ENCODE peak calls at places on chromosomes 7 and 10, in seven cellular contexts. One of them, this sample, is unnamed.

GRCh38 chr10:58385784-58386112 is 538 bp downstream of the TFAM start:
- DNase-seq in activated CD4-positive, alpha-beta memory T cell treated with anti-CD3 and anti-CD28 coated beads for 36 hours: peak
- DNase-seq in NCI-H2029: no peak
- DNase-seq in cardiac muscle cell: peak
- DNase-seq in RCC 7860: no peak
- DNase-seq in stimulated activated naive CD8-positive, alpha-beta T cell treated with anti-CD3 and anti-CD28 coated beads, Interleukin-15, Interleukin-2, amounts not matched to agents 100 U/mL and 50 U/mL, for 24 hours: peak
- DNase-seq in A549: peak
- DNase-seq in this sample: peak

GRCh38 chr7:100568936-100569844 is 4.5 kb downstream of the SAP25 start:
- DNase-seq in activated CD4-positive, alpha-beta memory T cell treated with anti-CD3 and anti-CD28 coated beads for 36 hours: peak
- DNase-seq in NCI-H2029: no peak
- DNase-seq in cardiac muscle cell: peak
- DNase-seq in RCC 7860: no peak
- DNase-seq in stimulated activated naive CD8-positive, alpha-beta T cell treated with anti-CD3 and anti-CD28 coated beads, Interleukin-15, Interleukin-2, amounts not matched to agents 100 U/mL and 50 U/mL, for 24 hours: peak
- DNase-seq in A549: no peak
- DNase-seq in this sample: peak

GRCh38 chr10:60430017-60430416 is 40.3 kb upstream of the ANK3 start:
- DNase-seq in activated CD4-positive, alpha-beta memory T cell treated with anti-CD3 and anti-CD28 coated beads for 36 hours: no peak
- DNase-seq in NCI-H2029: no peak
- DNase-seq in cardiac muscle cell: peak
- DNase-seq in RCC 7860: no peak
- DNase-seq in stimulated activated naive CD8-positive, alpha-beta T cell treated with anti-CD3 and anti-CD28 coated beads, Interleukin-15, Interleukin-2, amounts not matched to agents 100 U/mL and 50 U/mL, for 24 hours: no peak
- DNase-seq in A549: no peak
- DNase-seq in this sample: no peak

GRCh38 chr7:129828078-129828762 is 124.5 kb downstream of the UBE2H start:
- DNase-seq in activated CD4-positive, alpha-beta memory T cell treated with anti-CD3 and anti-CD28 coated beads for 36 hours: peak
- DNase-seq in NCI-H2029: no peak
- DNase-seq in cardiac muscle cell: no peak
- DNase-seq in RCC 7860: no peak
- DNase-seq in stimulated activated naive CD8-positive, alpha-beta T cell treated with anti-CD3 and anti-CD28 coated beads, Interleukin-15, Interleukin-2, amounts not matched to agents 100 U/mL and 50 U/mL, for 24 hours: no peak
- DNase-seq in A549: no peak
- DNase-seq in this sample: no peak

GRCh38 chr10:60883187-60883586 is 60.8 kb downstream of the RHOBTB1 start:
- DNase-seq in activated CD4-positive, alpha-beta memory T cell treated with anti-CD3 and anti-CD28 coated beads for 36 hours: no peak
- DNase-seq in NCI-H2029: no peak
- DNase-seq in cardiac muscle cell: peak
- DNase-seq in RCC 7860: no peak
- DNase-seq in stimulated activated naive CD8-positive, alpha-beta T cell treated with anti-CD3 and anti-CD28 coated beads, Interleukin-15, Interleukin-2, amounts not matched to agents 100 U/mL and 50 U/mL, for 24 hours: no peak
- DNase-seq in A549: peak
- DNase-seq in this sample: peak

GRCh38 chr7:107628461-107629064 is 32.1 kb upstream of the SLC26A4 start:
- DNase-seq in activated CD4-positive, alpha-beta memory T cell treated with anti-CD3 and anti-CD28 coated beads for 36 hours: no peak
- DNase-seq in NCI-H2029: no peak
- DNase-seq in cardiac muscle cell: no peak
- DNase-seq in RCC 7860: no peak
- DNase-seq in stimulated activated naive CD8-positive, alpha-beta T cell treated with anti-CD3 and anti-CD28 coated beads, Interleukin-15, Interleukin-2, amounts not matched to agents 100 U/mL and 50 U/mL, for 24 hours: no peak
- DNase-seq in A549: no peak
- DNase-seq in this sample: peak

GRCh38 chr10:132429281-132430230 is 32.6 kb downstream of the PWWP2B start:
- DNase-seq in activated CD4-positive, alpha-beta memory T cell treated with anti-CD3 and anti-CD28 coated beads for 36 hours: no peak
- DNase-seq in NCI-H2029: peak
- DNase-seq in cardiac muscle cell: no peak
- DNase-seq in RCC 7860: no peak
- DNase-seq in stimulated activated naive CD8-positive, alpha-beta T cell treated with anti-CD3 and anti-CD28 coated beads, Interleukin-15, Interleukin-2, amounts not matched to agents 100 U/mL and 50 U/mL, for 24 hours: no peak
- DNase-seq in A549: no peak
- DNase-seq in this sample: no peak

GRCh38 chr7:45920543-45921380 is at the start of gene IGFBP3:
- DNase-seq in activated CD4-positive, alpha-beta memory T cell treated with anti-CD3 and anti-CD28 coated beads for 36 hours: peak
- DNase-seq in NCI-H2029: peak
- DNase-seq in cardiac muscle cell: peak
- DNase-seq in RCC 7860: peak
- DNase-seq in stimulated activated naive CD8-positive, alpha-beta T cell treated with anti-CD3 and anti-CD28 coated beads, Interleukin-15, Interleukin-2, amounts not matched to agents 100 U/mL and 50 U/mL, for 24 hours: peak
- DNase-seq in A549: peak
- DNase-seq in this sample: no peak

GRCh38 chr7:3033581-3033980 is 10.1 kb downstream of the CARD11 start:
- DNase-seq in activated CD4-positive, alpha-beta memory T cell treated with anti-CD3 and anti-CD28 coated beads for 36 hours: no peak
- DNase-seq in NCI-H2029: no peak
- DNase-seq in cardiac muscle cell: no peak
- DNase-seq in RCC 7860: no peak
- DNase-seq in stimulated activated naive CD8-positive, alpha-beta T cell treated with anti-CD3 and anti-CD28 coated beads, Interleukin-15, Interleukin-2, amounts not matched to agents 100 U/mL and 50 U/mL, for 24 hours: no peak
- DNase-seq in A549: no peak
- DNase-seq in this sample: no peak

GRCh38 chr10:132539894-132540293 is 2.3 kb downstream of the INPP5A start:
- DNase-seq in activated CD4-positive, alpha-beta memory T cell treated with anti-CD3 and anti-CD28 coated beads for 36 hours: peak
- DNase-seq in NCI-H2029: no peak
- DNase-seq in cardiac muscle cell: peak
- DNase-seq in RCC 7860: no peak
- DNase-seq in stimulated activated naive CD8-positive, alpha-beta T cell treated with anti-CD3 and anti-CD28 coated beads, Interleukin-15, Interleukin-2, amounts not matched to agents 100 U/mL and 50 U/mL, for 24 hours: no peak
- DNase-seq in A549: no peak
- DNase-seq in this sample: peak

GRCh38 chr7:146736446-146737190 is 620.0 kb downstream of the CNTNAP2 start:
- DNase-seq in activated CD4-positive, alpha-beta memory T cell treated with anti-CD3 and anti-CD28 coated beads for 36 hours: no peak
- DNase-seq in NCI-H2029: no peak
- DNase-seq in cardiac muscle cell: peak
- DNase-seq in RCC 7860: no peak
- DNase-seq in stimulated activated naive CD8-positive, alpha-beta T cell treated with anti-CD3 and anti-CD28 coated beads, Interleukin-15, Interleukin-2, amounts not matched to agents 100 U/mL and 50 U/mL, for 24 hours: no peak
- DNase-seq in A549: no peak
- DNase-seq in this sample: no peak

GRCh38 chr7:24378871-24379608 is 95.0 kb downstream of the NPY start:
- DNase-seq in activated CD4-positive, alpha-beta memory T cell treated with anti-CD3 and anti-CD28 coated beads for 36 hours: no peak
- DNase-seq in NCI-H2029: no peak
- DNase-seq in cardiac muscle cell: peak
- DNase-seq in RCC 7860: peak
- DNase-seq in stimulated activated naive CD8-positive, alpha-beta T cell treated with anti-CD3 and anti-CD28 coated beads, Interleukin-15, Interleukin-2, amounts not matched to agents 100 U/mL and 50 U/mL, for 24 hours: no peak
- DNase-seq in A549: peak
- DNase-seq in this sample: no peak

GRCh38 chr10:3400368-3400767 is 227.8 kb upstream of the PITRM1 start:
- DNase-seq in activated CD4-positive, alpha-beta memory T cell treated with anti-CD3 and anti-CD28 coated beads for 36 hours: no peak
- DNase-seq in NCI-H2029: no peak
- DNase-seq in cardiac muscle cell: no peak
- DNase-seq in RCC 7860: no peak
- DNase-seq in stimulated activated naive CD8-positive, alpha-beta T cell treated with anti-CD3 and anti-CD28 coated beads, Interleukin-15, Interleukin-2, amounts not matched to agents 100 U/mL and 50 U/mL, for 24 hours: no peak
- DNase-seq in A549: no peak
- DNase-seq in this sample: no peak

GRCh38 chr10:57818522-57818921 is 449.2 kb downstream of the IPMK start:
- DNase-seq in activated CD4-positive, alpha-beta memory T cell treated with anti-CD3 and anti-CD28 coated beads for 36 hours: no peak
- DNase-seq in NCI-H2029: peak
- DNase-seq in cardiac muscle cell: no peak
- DNase-seq in RCC 7860: no peak
- DNase-seq in stimulated activated naive CD8-positive, alpha-beta T cell treated with anti-CD3 and anti-CD28 coated beads, Interleukin-15, Interleukin-2, amounts not matched to agents 100 U/mL and 50 U/mL, for 24 hours: no peak
- DNase-seq in A549: no peak
- DNase-seq in this sample: no peak

GRCh38 chr10:126902157-126902556 is 3.1 kb upstream of the DOCK1 start:
- DNase-seq in activated CD4-positive, alpha-beta memory T cell treated with anti-CD3 and anti-CD28 coated beads for 36 hours: no peak
- DNase-seq in NCI-H2029: no peak
- DNase-seq in cardiac muscle cell: peak
- DNase-seq in RCC 7860: peak
- DNase-seq in stimulated activated naive CD8-positive, alpha-beta T cell treated with anti-CD3 and anti-CD28 coated beads, Interleukin-15, Interleukin-2, amounts not matched to agents 100 U/mL and 50 U/mL, for 24 hours: no peak
- DNase-seq in A549: peak
- DNase-seq in this sample: no peak

GRCh38 chr10:132616170-132616994 is 78.8 kb downstream of the INPP5A start:
- DNase-seq in activated CD4-positive, alpha-beta memory T cell treated with anti-CD3 and anti-CD28 coated beads for 36 hours: peak
- DNase-seq in NCI-H2029: no peak
- DNase-seq in cardiac muscle cell: no peak
- DNase-seq in RCC 7860: no peak
- DNase-seq in stimulated activated naive CD8-positive, alpha-beta T cell treated with anti-CD3 and anti-CD28 coated beads, Interleukin-15, Interleukin-2, amounts not matched to agents 100 U/mL and 50 U/mL, for 24 hours: peak
- DNase-seq in A549: no peak
- DNase-seq in this sample: peak

GRCh38 chr7:45501788-45502187 is 72.4 kb upstream of the ADCY1 start:
- DNase-seq in activated CD4-positive, alpha-beta memory T cell treated with anti-CD3 and anti-CD28 coated beads for 36 hours: no peak
- DNase-seq in NCI-H2029: no peak
- DNase-seq in cardiac muscle cell: no peak
- DNase-seq in RCC 7860: no peak
- DNase-seq in stimulated activated naive CD8-positive, alpha-beta T cell treated with anti-CD3 and anti-CD28 coated beads, Interleukin-15, Interleukin-2, amounts not matched to agents 100 U/mL and 50 U/mL, for 24 hours: no peak
- DNase-seq in A549: no peak
- DNase-seq in this sample: no peak

GRCh38 chr10:110610308-110610774 is 33.8 kb upstream of the RBM20 start:
- DNase-seq in activated CD4-positive, alpha-beta memory T cell treated with anti-CD3 and anti-CD28 coated beads for 36 hours: peak
- DNase-seq in NCI-H2029: no peak
- DNase-seq in cardiac muscle cell: peak
- DNase-seq in RCC 7860: peak
- DNase-seq in stimulated activated naive CD8-positive, alpha-beta T cell treated with anti-CD3 and anti-CD28 coated beads, Interleukin-15, Interleukin-2, amounts not matched to agents 100 U/mL and 50 U/mL, for 24 hours: peak
- DNase-seq in A549: peak
- DNase-seq in this sample: peak

GRCh38 chr10:60139290-60139689 is 232.9 kb upstream of the CCDC6 start:
- DNase-seq in activated CD4-positive, alpha-beta memory T cell treated with anti-CD3 and anti-CD28 coated beads for 36 hours: no peak
- DNase-seq in NCI-H2029: no peak
- DNase-seq in cardiac muscle cell: no peak
- DNase-seq in RCC 7860: no peak
- DNase-seq in stimulated activated naive CD8-positive, alpha-beta T cell treated with anti-CD3 and anti-CD28 coated beads, Interleukin-15, Interleukin-2, amounts not matched to agents 100 U/mL and 50 U/mL, for 24 hours: no peak
- DNase-seq in A549: no peak
- DNase-seq in this sample: no peak

GRCh38 chr10:54758791-54759190 is 42.2 kb downstream of the PCDH15 start:
- DNase-seq in activated CD4-positive, alpha-beta memory T cell treated with anti-CD3 and anti-CD28 coated beads for 36 hours: no peak
- DNase-seq in NCI-H2029: no peak
- DNase-seq in cardiac muscle cell: no peak
- DNase-seq in RCC 7860: peak
- DNase-seq in stimulated activated naive CD8-positive, alpha-beta T cell treated with anti-CD3 and anti-CD28 coated beads, Interleukin-15, Interleukin-2, amounts not matched to agents 100 U/mL and 50 U/mL, for 24 hours: no peak
- DNase-seq in A549: no peak
- DNase-seq in this sample: no peak

GRCh38 chr10:104614245-104614831 is 26.8 kb upstream of the SORCS3 start:
- DNase-seq in activated CD4-positive, alpha-beta memory T cell treated with anti-CD3 and anti-CD28 coated beads for 36 hours: peak
- DNase-seq in NCI-H2029: no peak
- DNase-seq in cardiac muscle cell: peak
- DNase-seq in RCC 7860: peak
- DNase-seq in stimulated activated naive CD8-positive, alpha-beta T cell treated with anti-CD3 and anti-CD28 coated beads, Interleukin-15, Interleukin-2, amounts not matched to agents 100 U/mL and 50 U/mL, for 24 hours: peak
- DNase-seq in A549: peak
- DNase-seq in this sample: peak

GRCh38 chr10:49164587-49165188 is 23.5 kb downstream of the TMEM273 start:
- DNase-seq in activated CD4-positive, alpha-beta memory T cell treated with anti-CD3 and anti-CD28 coated beads for 36 hours: peak
- DNase-seq in NCI-H2029: no peak
- DNase-seq in cardiac muscle cell: peak
- DNase-seq in RCC 7860: no peak
- DNase-seq in stimulated activated naive CD8-positive, alpha-beta T cell treated with anti-CD3 and anti-CD28 coated beads, Interleukin-15, Interleukin-2, amounts not matched to agents 100 U/mL and 50 U/mL, for 24 hours: peak
- DNase-seq in A549: peak
- DNase-seq in this sample: peak

GRCh38 chr10:132904169-132904813 is 38.1 kb downstream of the CFAP46 start:
- DNase-seq in activated CD4-positive, alpha-beta memory T cell treated with anti-CD3 and anti-CD28 coated beads for 36 hours: peak
- DNase-seq in NCI-H2029: peak
- DNase-seq in cardiac muscle cell: peak
- DNase-seq in RCC 7860: peak
- DNase-seq in stimulated activated naive CD8-positive, alpha-beta T cell treated with anti-CD3 and anti-CD28 coated beads, Interleukin-15, Interleukin-2, amounts not matched to agents 100 U/mL and 50 U/mL, for 24 hours: peak
- DNase-seq in A549: peak
- DNase-seq in this sample: peak

GRCh38 chr7:4681922-4682620 is at the start of gene FOXK1:
- DNase-seq in activated CD4-positive, alpha-beta memory T cell treated with anti-CD3 and anti-CD28 coated beads for 36 hours: peak
- DNase-seq in NCI-H2029: peak
- DNase-seq in cardiac muscle cell: peak
- DNase-seq in RCC 7860: peak
- DNase-seq in stimulated activated naive CD8-positive, alpha-beta T cell treated with anti-CD3 and anti-CD28 coated beads, Interleukin-15, Interleukin-2, amounts not matched to agents 100 U/mL and 50 U/mL, for 24 hours: peak
- DNase-seq in A549: peak
- DNase-seq in this sample: peak

GRCh38 chr10:82922755-82923154 is 1047.8 kb downstream of the NRG3 start:
- DNase-seq in activated CD4-positive, alpha-beta memory T cell treated with anti-CD3 and anti-CD28 coated beads for 36 hours: no peak
- DNase-seq in NCI-H2029: no peak
- DNase-seq in cardiac muscle cell: no peak
- DNase-seq in RCC 7860: peak
- DNase-seq in stimulated activated naive CD8-positive, alpha-beta T cell treated with anti-CD3 and anti-CD28 coated beads, Interleukin-15, Interleukin-2, amounts not matched to agents 100 U/mL and 50 U/mL, for 24 hours: no peak
- DNase-seq in A549: no peak
- DNase-seq in this sample: no peak

GRCh38 chr10:43861966-43862751 is 213.5 kb upstream of the ZNF32 start:
- DNase-seq in activated CD4-positive, alpha-beta memory T cell treated with anti-CD3 and anti-CD28 coated beads for 36 hours: no peak
- DNase-seq in NCI-H2029: no peak
- DNase-seq in cardiac muscle cell: peak
- DNase-seq in RCC 7860: peak
- DNase-seq in stimulated activated naive CD8-positive, alpha-beta T cell treated with anti-CD3 and anti-CD28 coated beads, Interleukin-15, Interleukin-2, amounts not matched to agents 100 U/mL and 50 U/mL, for 24 hours: no peak
- DNase-seq in A549: no peak
- DNase-seq in this sample: no peak

GRCh38 chr7:151205749-151206148 is 4.5 kb downstream of the H2BK1 start:
- DNase-seq in activated CD4-positive, alpha-beta memory T cell treated with anti-CD3 and anti-CD28 coated beads for 36 hours: no peak
- DNase-seq in NCI-H2029: no peak
- DNase-seq in cardiac muscle cell: no peak
- DNase-seq in RCC 7860: no peak
- DNase-seq in stimulated activated naive CD8-positive, alpha-beta T cell treated with anti-CD3 and anti-CD28 coated beads, Interleukin-15, Interleukin-2, amounts not matched to agents 100 U/mL and 50 U/mL, for 24 hours: no peak
- DNase-seq in A549: no peak
- DNase-seq in this sample: no peak

GRCh38 chr10:11179231-11180105 is 161.8 kb downstream of the CELF2 start:
- DNase-seq in activated CD4-positive, alpha-beta memory T cell treated with anti-CD3 and anti-CD28 coated beads for 36 hours: no peak
- DNase-seq in NCI-H2029: no peak
- DNase-seq in cardiac muscle cell: no peak
- DNase-seq in RCC 7860: no peak
- DNase-seq in stimulated activated naive CD8-positive, alpha-beta T cell treated with anti-CD3 and anti-CD28 coated beads, Interleukin-15, Interleukin-2, amounts not matched to agents 100 U/mL and 50 U/mL, for 24 hours: no peak
- DNase-seq in A549: no peak
- DNase-seq in this sample: no peak

GRCh38 chr7:139362981-139363380 is 3.3 kb downstream of the LUC7L2 start:
- DNase-seq in activated CD4-positive, alpha-beta memory T cell treated with anti-CD3 and anti-CD28 coated beads for 36 hours: no peak
- DNase-seq in NCI-H2029: no peak
- DNase-seq in cardiac muscle cell: no peak
- DNase-seq in RCC 7860: no peak
- DNase-seq in stimulated activated naive CD8-positive, alpha-beta T cell treated with anti-CD3 and anti-CD28 coated beads, Interleukin-15, Interleukin-2, amounts not matched to agents 100 U/mL and 50 U/mL, for 24 hours: no peak
- DNase-seq in A549: no peak
- DNase-seq in this sample: no peak

GRCh38 chr7:92723205-92723604 is 113.2 kb downstream of the CDK6 start:
- DNase-seq in activated CD4-positive, alpha-beta memory T cell treated with anti-CD3 and anti-CD28 coated beads for 36 hours: no peak
- DNase-seq in NCI-H2029: no peak
- DNase-seq in cardiac muscle cell: peak
- DNase-seq in RCC 7860: peak
- DNase-seq in stimulated activated naive CD8-positive, alpha-beta T cell treated with anti-CD3 and anti-CD28 coated beads, Interleukin-15, Interleukin-2, amounts not matched to agents 100 U/mL and 50 U/mL, for 24 hours: no peak
- DNase-seq in A549: no peak
- DNase-seq in this sample: no peak

GRCh38 chr7:103347507-103348267 is at the start of gene PSMC2:
- DNase-seq in activated CD4-positive, alpha-beta memory T cell treated with anti-CD3 and anti-CD28 coated beads for 36 hours: peak
- DNase-seq in NCI-H2029: peak
- DNase-seq in cardiac muscle cell: peak
- DNase-seq in RCC 7860: peak
- DNase-seq in stimulated activated naive CD8-positive, alpha-beta T cell treated with anti-CD3 and anti-CD28 coated beads, Interleukin-15, Interleukin-2, amounts not matched to agents 100 U/mL and 50 U/mL, for 24 hours: peak
- DNase-seq in A549: peak
- DNase-seq in this sample: peak

GRCh38 chr10:104099274-104099673 is 13.6 kb upstream of the COL17A1 start:
- DNase-seq in activated CD4-positive, alpha-beta memory T cell treated with anti-CD3 and anti-CD28 coated beads for 36 hours: no peak
- DNase-seq in NCI-H2029: no peak
- DNase-seq in cardiac muscle cell: peak
- DNase-seq in RCC 7860: no peak
- DNase-seq in stimulated activated naive CD8-positive, alpha-beta T cell treated with anti-CD3 and anti-CD28 coated beads, Interleukin-15, Interleukin-2, amounts not matched to agents 100 U/mL and 50 U/mL, for 24 hours: no peak
- DNase-seq in A549: no peak
- DNase-seq in this sample: no peak

GRCh38 chr7:49878627-49879026 is 105.2 kb downstream of the VWC2 start:
- DNase-seq in activated CD4-positive, alpha-beta memory T cell treated with anti-CD3 and anti-CD28 coated beads for 36 hours: no peak
- DNase-seq in NCI-H2029: no peak
- DNase-seq in cardiac muscle cell: no peak
- DNase-seq in RCC 7860: no peak
- DNase-seq in stimulated activated naive CD8-positive, alpha-beta T cell treated with anti-CD3 and anti-CD28 coated beads, Interleukin-15, Interleukin-2, amounts not matched to agents 100 U/mL and 50 U/mL, for 24 hours: no peak
- DNase-seq in A549: no peak
- DNase-seq in this sample: no peak